ENCODE peak calls at places on chromosomes 5 and 9, in six cellular contexts. H, K, X, P, R and Z are unnamed samples.

GRCh38 chr5:33321026-33321425 is 119.7 kb upstream of the TARS1 start:
- DNase-seq in H (peak; percentile 79), K (no peak), X (no peak), P (peak; percentile 98), R (peak; percentile 85), Z (no peak)

GRCh38 chr5:171418982-171419662 is at the start of gene FGF18:
- DNase-seq in H (peak; percentile 61), K (peak; percentile 86), X (peak; percentile 68), P (peak; percentile 51), R (peak; percentile 54), Z (peak; percentile 93)

GRCh38 chr9:106066937-106067545 is 372.7 kb downstream of the TMEM38B start:
- DNase-seq in H (no peak), K (no peak), X (no peak), P (no peak), R (no peak), Z (no peak)

GRCh38 chr5:111120911-111121310 is 28.8 kb downstream of the WDR36 start:
- DNase-seq in H (no peak), K (no peak), X (no peak), P (no peak), R (no peak), Z (no peak)

GRCh38 chr5:14556015-14556414 is 25.6 kb upstream of the OTULINL start:
- DNase-seq in H (no peak), K (no peak), X (no peak), P (no peak), R (no peak), Z (no peak)

GRCh38 chr5:59757442-59757841 is 136.1 kb downstream of the PDE4D start:
- DNase-seq in H (peak; percentile 63), K (no peak), X (no peak), P (no peak), R (peak; percentile 7), Z (peak; percentile 37)

GRCh38 chr5:169827769-169828168 is 152.5 kb downstream of the INSYN2B start:
- DNase-seq in H (no peak), K (no peak), X (no peak), P (peak; percentile 14), R (no peak), Z (no peak)

GRCh38 chr9:917730-918129 is 58.7 kb upstream of the DMRT3 start:
- DNase-seq in H (no peak), K (no peak), X (no peak), P (no peak), R (no peak), Z (no peak)

GRCh38 chr5:3709058-3709723 is 113.6 kb downstream of the IRX1 start:
- DNase-seq in H (no peak), K (no peak), X (peak; percentile 14), P (no peak), R (no peak), Z (peak; percentile 4)

GRCh38 chr5:120072054-120072453 is 392.0 kb upstream of the PRR16 start:
- DNase-seq in H (no peak), K (no peak), X (no peak), P (no peak), R (no peak), Z (no peak)

GRCh38 chr5:52738095-52738506 is 49.6 kb upstream of the ITGA1 start:
- DNase-seq in H (peak; percentile 74), K (no peak), X (no peak), P (peak; percentile 71), R (no peak), Z (no peak)

GRCh38 chr5:52204310-52204709 is 583.4 kb upstream of the ITGA1 start:
- DNase-seq in H (no peak), K (no peak), X (no peak), P (no peak), R (no peak), Z (no peak)

GRCh38 chr5:119840175-119840574 is 210.8 kb downstream of the FAM170A start:
- DNase-seq in H (no peak), K (no peak), X (no peak), P (no peak), R (no peak), Z (no peak)

GRCh38 chr5:168282120-168282519 is 9.3 kb upstream of the WWC1 start:
- DNase-seq in H (peak; percentile 57), K (peak; percentile 47), X (no peak), P (peak; percentile 86), R (peak; percentile 53), Z (no peak)

GRCh38 chr5:146690880-146691355 is 174.9 kb upstream of the GPR151 start:
- DNase-seq in H (no peak), K (no peak), X (no peak), P (no peak), R (no peak), Z (no peak)

GRCh38 chr5:56638768-56639238 is 176.5 kb upstream of the MAP3K1 start:
- DNase-seq in H (peak; percentile 9), K (no peak), X (no peak), P (no peak), R (peak; percentile 24), Z (no peak)

GRCh38 chr5:64576241-64576640 is 70.4 kb downstream of the RGS7BP start:
- DNase-seq in H (no peak), K (no peak), X (no peak), P (no peak), R (no peak), Z (no peak)

GRCh38 chr9:135772056-135773042 is 70.4 kb downstream of the KCNT1 start:
- DNase-seq in H (no peak), K (no peak), X (no peak), P (no peak), R (no peak), Z (no peak)

GRCh38 chr9:125241863-125242739 is 958 bp upstream of the HSPA5 start:
- DNase-seq in H (no peak), K (no peak), X (no peak), P (no peak), R (peak; percentile 36), Z (no peak)

DNA sequence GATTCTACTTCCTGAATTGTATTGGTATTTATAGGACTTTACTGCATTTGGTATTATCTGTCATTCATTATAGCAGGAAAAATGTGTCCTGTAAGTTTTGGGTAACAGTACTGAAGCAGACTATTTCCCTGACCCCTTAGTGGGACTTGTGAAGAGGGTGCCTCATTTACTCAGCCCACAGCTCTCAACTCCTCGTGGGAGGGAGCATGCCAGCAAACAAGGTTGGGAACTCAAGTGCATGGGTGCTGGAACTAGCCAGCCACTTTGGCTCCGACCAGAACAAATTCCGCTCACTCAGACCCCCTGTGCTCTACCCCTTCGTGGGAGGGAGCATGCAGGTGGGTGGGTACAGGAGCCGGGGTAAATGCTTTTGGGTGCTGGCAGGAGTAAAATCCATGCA is 1773.5 kb upstream of the WWC1 start:
- DNase-seq in H (no peak), K (no peak), X (no peak), P (no peak), R (no peak), Z (no peak)
- H3K23ac ChIP-seq in H (no peak overlapping the region), K (no peak overlapping the region), X (no peak overlapping the region), P (no peak overlapping the region), R (no peak overlapping the region), Z (no peak overlapping the region)

DNA sequence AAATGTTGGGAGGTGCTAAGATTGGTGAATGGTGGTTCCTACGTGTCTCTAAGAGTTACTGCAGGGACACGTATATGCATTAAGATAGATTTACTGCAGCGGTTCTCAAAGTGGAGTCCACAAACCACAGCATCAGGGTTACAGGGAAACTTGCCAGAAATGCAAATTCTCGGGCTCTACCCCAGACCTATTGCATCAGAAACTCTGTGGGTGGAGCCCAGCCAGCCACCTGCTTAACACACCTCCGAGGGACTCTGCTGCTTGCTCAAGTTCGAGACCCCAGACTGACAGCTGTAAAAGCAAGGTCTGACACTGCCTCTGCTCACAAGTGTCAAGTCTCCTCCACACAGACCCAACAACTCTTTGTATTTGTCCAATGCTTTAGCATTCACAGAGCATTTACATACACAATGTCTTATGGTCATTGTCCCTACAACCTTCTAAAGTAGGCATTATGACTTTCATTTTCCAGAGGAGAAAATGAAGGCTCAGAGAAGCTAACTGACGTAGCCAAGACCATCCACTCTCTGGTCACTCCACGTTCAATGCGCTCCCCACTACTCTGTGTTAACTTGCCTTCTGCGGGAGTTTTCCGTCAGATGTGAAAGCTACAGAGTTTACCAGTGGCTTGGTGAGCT is 48.8 kb downstream of the HSD17B3 start:
- DNase-seq in H (no peak), K (no peak), X (no peak), P (no peak), R (no peak), Z (peak; percentile 36)
- H3K18ac ChIP-seq in H (no peak overlapping the region), K (no peak overlapping the region), X (no peak overlapping the region), P (no peak overlapping the region), R (no peak overlapping the region), Z (no peak overlapping the region)

DNA sequence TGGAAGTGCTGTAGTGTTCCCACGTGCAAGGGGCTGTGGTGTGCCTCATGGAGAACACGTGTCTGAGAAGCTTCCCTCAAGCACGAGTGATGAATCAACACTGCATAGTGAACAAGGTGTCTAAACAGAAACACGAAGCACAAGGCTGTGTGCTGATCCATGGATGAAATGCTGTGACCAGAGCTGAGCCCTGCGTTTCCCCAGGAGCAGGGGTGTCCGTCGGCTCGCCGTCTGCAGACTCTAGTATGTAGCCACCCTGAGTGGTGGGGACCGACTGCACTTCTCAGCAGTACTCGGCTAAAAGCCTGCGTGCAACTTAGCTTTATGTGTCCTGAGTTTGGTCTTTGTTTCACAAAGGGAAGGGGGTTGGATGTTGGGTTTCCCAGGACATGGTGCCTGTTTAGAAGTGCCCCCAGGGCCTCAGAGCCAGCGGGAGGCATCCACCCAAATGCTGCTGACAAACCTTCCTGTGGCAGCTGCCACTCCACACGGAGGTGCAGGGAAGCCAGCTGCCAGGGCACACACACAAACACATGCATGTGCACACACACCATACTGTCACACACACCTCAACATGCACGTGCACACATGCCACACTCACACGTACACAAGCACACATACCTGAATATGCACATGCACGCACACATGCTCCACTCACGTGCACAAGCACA is 77.3 kb upstream of the IRX4 start:
- DNase-seq in H (no peak), K (no peak), X (no peak), P (no peak), R (no peak), Z (no peak)
- H3K23ac ChIP-seq in H (no peak overlapping the region), K (no peak overlapping the region), X (peak overlapping the region; percentile 78), P (no peak overlapping the region), R (no peak overlapping the region), Z (no peak overlapping the region)

GRCh38 chr9:108273988-108274387 is 581.8 kb downstream of the ACTL7B start:
- DNase-seq in H (peak; percentile 69), K (no peak), X (no peak), P (no peak), R (no peak), Z (peak; percentile 35)

GRCh38 chr9:108271236-108271635 is 584.5 kb downstream of the ACTL7B start:
- DNase-seq in H (no peak), K (peak; percentile 40), X (no peak), P (no peak), R (no peak), Z (peak; percentile 53)

GRCh38 chr9:108270041-108270440 is 585.7 kb downstream of the ACTL7B start:
- DNase-seq in H (peak; percentile 40), K (no peak), X (no peak), P (peak; percentile 38), R (peak; percentile 87), Z (no peak)

GRCh38 chr9:108271646-108272349 is 584.0 kb downstream of the ACTL7B start:
- DNase-seq in H (peak; percentile 96), K (peak; percentile 32), X (peak; percentile 30), P (peak; percentile 88), R (peak; percentile 23), Z (peak; percentile 75)

DNA sequence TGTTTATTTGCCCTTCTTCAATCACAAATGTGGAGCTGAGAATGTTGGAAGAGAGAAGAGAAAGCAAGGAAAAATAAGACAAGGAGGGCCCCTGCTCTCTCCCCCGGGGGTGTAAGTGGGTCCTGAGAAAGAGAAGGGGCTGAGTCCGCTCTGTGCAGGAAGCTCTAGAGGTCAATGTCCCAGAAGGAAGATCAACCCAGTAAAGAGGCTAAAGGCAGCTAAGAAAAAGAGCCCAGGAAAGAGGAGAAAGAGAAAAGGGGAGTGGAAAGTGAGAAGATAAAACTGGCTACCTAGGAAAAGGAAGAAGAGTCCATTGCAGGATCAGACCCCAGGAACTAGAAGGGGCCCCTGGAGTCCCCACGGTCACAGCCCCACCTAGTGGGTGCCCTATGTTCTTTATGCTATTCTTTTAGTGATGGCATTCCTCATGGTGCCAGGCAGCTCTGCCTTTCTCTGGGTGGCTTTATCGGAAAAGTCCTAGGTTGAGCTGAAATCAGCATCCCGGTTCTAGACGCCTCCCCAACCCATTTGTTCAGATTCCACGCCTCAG is 583.4 kb downstream of the ACTL7B start:
- DNase-seq in H (peak; percentile 62), K (peak; percentile 62), X (no peak), P (peak; percentile 39), R (peak; percentile 37), Z (peak; percentile 71)
- H3K18ac ChIP-seq in H (peak overlapping the region; percentile 50), K (no peak overlapping the region), X (no peak overlapping the region), P (peak overlapping the region; percentile 85), R (no peak overlapping the region), Z (peak overlapping the region; percentile 33)